ENCODE peak calls at places on chromosomes 16 and 17, in five cellular contexts. N is activated T-helper 1 cell treated with Interleukin-2 at 50 U/mL for 16 hours; Y is CD8-positive, alpha-beta memory T cell; O is CD8-positive, alpha-beta T cell; H is stimulated activated CD4-positive, alpha-beta T cell treated with anti-CD3 and anti-CD28 coated beads, Interleukin-4, amount 100 ng/mL, for 4 hours. L is an unnamed sample.

GRCh38 chr17:48052956-48053757 is 5.0 kb downstream of the NFE2L1 start:
- DNase-seq in N (no peak), Y (no peak), O (no peak), H (no peak), L (no peak)

GRCh38 chr17:19533036-19533717 is 477 bp upstream of the SLC47A1 start:
- DNase-seq in N (no peak), Y (no peak), O (no peak), H (no peak), L (no peak)

GRCh38 chr16:71474864-71475263 is 12.8 kb upstream of the ZNF23 start:
- DNase-seq in N (no peak), Y (no peak), O (no peak), H (no peak), L (no peak)

GRCh38 chr17:74711058-74711824 is 1.5 kb downstream of the CD300LF start:
- DNase-seq in N (no peak), Y (no peak), O (no peak), H (no peak), L (no peak)

GRCh38 chr17:44757918-44758413 is 822 bp upstream of the ADAM11 start:
- DNase-seq in N (no peak), Y (no peak), O (no peak), H (no peak), L (no peak)

GRCh38 chr16:68370921-68371651 is 60.3 kb downstream of the PRMT7 start:
- DNase-seq in N (no peak), Y (peak; percentile 22), O (peak; percentile 22), H (no peak), L (peak; percentile 63)

GRCh38 chr17:28394717-28395116 is 11.3 kb downstream of the SLC46A1 start:
- DNase-seq in N (no peak), Y (no peak), O (no peak), H (no peak), L (no peak)

GRCh38 chr16:28950648-28951409 is at the start of gene NFATC2IP:
- DNase-seq in N (peak; percentile 99), Y (peak; percentile 99), O (peak; percentile 98), H (peak; percentile 99), L (peak; percentile 99)

GRCh38 chr17:57751348-57751970 is 6.4 kb upstream of the CCDC182 start:
- DNase-seq in N (no peak), Y (no peak), O (no peak), H (no peak), L (no peak)

GRCh38 chr17:76102944-76103273 is 678 bp downstream of the EXOC7 start:
- DNase-seq in N (no peak), Y (no peak), O (no peak), H (no peak), L (no peak)

GRCh38 chr16:14193316-14193871 is 122.3 kb downstream of the MRTFB start:
- DNase-seq in N (no peak), Y (no peak), O (no peak), H (peak; percentile 11), L (no peak)

GRCh38 chr17:416293-417206 is 63.9 kb upstream of the RPH3AL start:
- DNase-seq in N (no peak), Y (no peak), O (no peak), H (no peak), L (peak; percentile 48)

GRCh38 chr16:8869212-8869987 is 594 bp upstream of the CARHSP1 start:
- DNase-seq in N (no peak), Y (no peak), O (no peak), H (no peak), L (no peak)

GRCh38 chr16:83015871-83016270 is 389.1 kb downstream of the CDH13 start:
- DNase-seq in N (no peak), Y (no peak), O (no peak), H (no peak), L (no peak)

GRCh38 chr17:77465358-77466041 is 324.7 kb downstream of the SEC14L1 start:
- DNase-seq in N (peak; percentile 70), Y (peak; percentile 62), O (peak; percentile 58), H (peak; percentile 60), L (peak; percentile 82)

GRCh38 chr16:57531635-57532220 is 4.6 kb downstream of the CCDC102A start:
- DNase-seq in N (no peak), Y (no peak), O (no peak), H (no peak), L (no peak)

GRCh38 chr17:74126179-74126900 is 77.1 kb upstream of the RPL38 start:
- DNase-seq in N (no peak), Y (no peak), O (no peak), H (no peak), L (no peak)

GRCh38 chr17:44607836-44608690 is 48.2 kb upstream of the MEIOC start:
- DNase-seq in N (no peak), Y (no peak), O (no peak), H (no peak), L (no peak)

GRCh38 chr17:45410144-45411091 is 22.3 kb downstream of the ARHGAP27 start:
- DNase-seq in N (peak; percentile 44), Y (peak; percentile 56), O (no peak), H (peak; percentile 62), L (peak; percentile 60)

GRCh38 chr17:71118039-71118438 is 948.7 kb downstream of the KCNJ2 start:
- DNase-seq in N (no peak), Y (no peak), O (no peak), H (no peak), L (no peak)

GRCh38 chr16:21722771-21723460 is 59.1 kb downstream of the OTOA start:
- DNase-seq in N (no peak), Y (no peak), O (no peak), H (no peak), L (no peak)

GRCh38 chr16:63135069-63135468 is 1098.8 kb upstream of the CDH8 start:
- DNase-seq in N (no peak), Y (no peak), O (no peak), H (no peak), L (no peak)

GRCh38 chr16:28172331-28172730 is 39.4 kb downstream of the XPO6 start:
- DNase-seq in N (no peak), Y (no peak), O (no peak), H (no peak), L (no peak)

GRCh38 chr16:71954699-71955195 is 45.5 kb downstream of the PKD1L3 start:
- DNase-seq in N (no peak), Y (no peak), O (no peak), H (no peak), L (no peak)

GRCh38 chr16:74556375-74556922 is 50.5 kb downstream of the GLG1 start:
- DNase-seq in N (no peak), Y (no peak), O (no peak), H (no peak), L (no peak)

GRCh38 chr17:9162275-9162985 is 141.1 kb downstream of the NTN1 start:
- DNase-seq in N (no peak), Y (no peak), O (no peak), H (no peak), L (no peak)

GRCh38 chr17:6454495-6455320 is 10.5 kb downstream of the PIMREG start:
- DNase-seq in N (no peak), Y (no peak), O (no peak), H (no peak), L (peak; percentile 27)

GRCh38 chr17:66637491-66637890 is 197.4 kb upstream of the CACNG5 start:
- DNase-seq in N (no peak), Y (no peak), O (no peak), H (no peak), L (no peak)

GRCh38 chr16:56944954-56945839 is 13.3 kb downstream of the HERPUD1 start:
- DNase-seq in N (no peak), Y (no peak), O (no peak), H (peak; percentile 22), L (no peak)

GRCh38 chr16:20763461-20764232 is at the start of gene ACSM3:
- DNase-seq in N (peak; percentile 26), Y (peak; percentile 38), O (peak; percentile 37), H (peak; percentile 17), L (peak; percentile 78)

GRCh38 chr17:79052131-79052530 is 22.5 kb upstream of the ENGASE start:
- DNase-seq in N (no peak), Y (no peak), O (no peak), H (no peak), L (no peak)

GRCh38 chr16:23448392-23448791 is 4.6 kb downstream of the COG7 start:
- DNase-seq in N (no peak), Y (no peak), O (no peak), H (no peak), L (no peak)

GRCh38 chr16:56742030-56742984 is 12.4 kb downstream of the NUP93 start:
- DNase-seq in N (no peak), Y (no peak), O (no peak), H (no peak), L (no peak)

GRCh38 chr16:86854058-86854621 is 275.8 kb downstream of the FOXL1 start:
- DNase-seq in N (no peak), Y (no peak), O (no peak), H (no peak), L (no peak)

GRCh38 chr16:83305092-83305491 is 502.7 kb upstream of the HSBP1 start:
- DNase-seq in N (no peak), Y (no peak), O (no peak), H (no peak), L (no peak)

GRCh38 chr17:60630352-60630751 is 30.4 kb downstream of the PPM1D start:
- DNase-seq in N (no peak), Y (no peak), O (no peak), H (no peak), L (no peak)

GRCh38 chr17:235831-236640 is 54.6 kb upstream of the DOC2B start:
- DNase-seq in N (no peak), Y (no peak), O (no peak), H (no peak), L (no peak)